ENCODE peak calls at places on chromosome 17, in nine cellular contexts. D, T, R, A, F, Y, C, N and P are unnamed samples.

GRCh38 chr17:55444471-55445441 is 23.1 kb upstream of the MMD start:
- DNase-seq in C (no peak), R (no peak), Y (no peak), D (no peak), N (no peak), F (no peak), A (no peak), T (no peak), P (no peak)

GRCh38 chr17:21214777-21215541 is 998 bp upstream of the TMEM11 start:
- DNase-seq in N (no peak), A (peak; percentile 11), D (peak; percentile 17), T (peak; percentile 70), C (peak; percentile 62), Y (no peak), R (no peak), F (no peak), P (no peak)

GRCh38 chr17:248337-249235 is 67.1 kb upstream of the DOC2B start:
- DNase-seq in Y (no peak), A (no peak), R (no peak), T (peak; percentile 42), C (peak; percentile 40), N (no peak), D (no peak), F (no peak), P (no peak)

GRCh38 chr17:29693751-29694150 is 71.0 kb upstream of the CORO6 start:
- DNase-seq in F (no peak), R (no peak), A (no peak), N (no peak), C (no peak), T (no peak), D (no peak), Y (no peak), P (no peak)

GRCh38 chr17:40316571-40317344 is 7.8 kb downstream of the RARA start:
- DNase-seq in C (peak; percentile 84), R (no peak), A (peak; percentile 63), T (peak; percentile 90), Y (no peak), F (no peak), D (peak; percentile 73), N (peak; percentile 73), P (no peak)

GRCh38 chr17:83132251-83133081 is 53.1 kb downstream of the METRNL start:
- DNase-seq in T (peak; percentile 56), N (no peak), D (peak; percentile 43), C (no peak), Y (no peak), F (peak; percentile 8), R (no peak), A (no peak), P (no peak)

GRCh38 chr17:61380217-61380835 is 19.3 kb upstream of the TBX2 start:
- DNase-seq in R (no peak), F (no peak), A (no peak), N (no peak), Y (no peak), T (no peak), C (peak; percentile 12), D (no peak), P (no peak)

GRCh38 chr17:16938031-16938430 is 33.9 kb downstream of the TNFRSF13B start:
- DNase-seq in N (no peak), R (no peak), F (no peak), A (no peak), C (no peak), Y (no peak), D (no peak), T (no peak), P (no peak)

DNA sequence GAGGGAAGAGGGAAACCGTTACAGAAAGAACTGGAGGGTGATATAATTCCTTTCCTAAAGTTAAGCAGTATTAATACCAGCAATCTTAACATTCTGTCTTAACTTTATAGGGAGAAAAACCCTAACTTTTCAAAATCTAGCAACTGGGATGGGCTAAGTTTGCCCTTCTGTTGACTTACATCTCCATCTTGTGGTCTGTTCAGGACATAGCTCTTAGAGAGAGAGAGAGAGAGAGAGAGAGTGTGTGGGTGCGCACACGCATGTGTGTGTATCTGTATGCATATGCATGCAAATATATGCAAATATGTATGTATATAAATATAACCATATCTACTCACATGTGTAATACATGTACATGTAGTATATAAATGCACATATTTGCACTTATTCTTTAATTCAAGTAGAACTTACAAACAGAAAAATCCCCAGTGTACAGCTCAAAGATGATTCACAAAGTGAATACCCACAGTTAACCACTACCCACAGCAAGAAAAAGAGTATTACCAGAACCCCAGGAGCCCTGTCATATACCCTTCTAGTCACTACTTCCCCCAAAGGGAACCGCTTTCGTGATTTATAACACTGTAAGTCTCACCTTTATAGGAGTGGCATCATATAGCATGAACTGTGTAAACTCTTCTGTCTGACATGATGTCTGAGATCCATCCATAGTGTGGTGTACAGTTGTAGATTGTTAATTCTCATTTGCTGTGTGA is 46.4 kb downstream of the STX8 start:
- DNase-seq in Y (no peak), D (no peak), F (no peak), A (peak; percentile 27), R (no peak), C (no peak), N (no peak), T (no peak), P (no peak)
- TF ChIP-seq CTCF in Y (no peak), D (peak; percentile 52), F (no peak), A (peak; percentile 62), R (peak; percentile 31), C (peak; percentile 38), N (no peak), T (peak; percentile 30), P (peak; percentile 22)

GRCh38 chr17:77454560-77455095 is 313.9 kb downstream of the SEC14L1 start:
- DNase-seq in C (no peak), R (no peak), N (no peak), A (no peak), F (no peak), D (no peak), Y (no peak), T (no peak), P (no peak)

GRCh38 chr17:77456271-77456950 is 315.6 kb downstream of the SEC14L1 start:
- DNase-seq in Y (no peak), R (no peak), N (no peak), T (no peak), D (no peak), C (no peak), A (no peak), F (no peak), P (no peak)

GRCh38 chr17:77455111-77455877 is 314.5 kb downstream of the SEC14L1 start:
- DNase-seq in F (no peak), D (no peak), C (no peak), A (no peak), R (no peak), Y (no peak), T (no peak), N (peak; percentile 86), P (no peak)

GRCh38 chr17:77456951-77457548 is 316.3 kb downstream of the SEC14L1 start:
- DNase-seq in T (no peak), D (no peak), N (no peak), Y (no peak), F (no peak), R (no peak), A (no peak), C (no peak), P (no peak)

GRCh38 chr17:77455878-77456234 is 315.1 kb downstream of the SEC14L1 start:
- DNase-seq in C (no peak), Y (no peak), N (no peak), T (no peak), R (no peak), F (no peak), A (no peak), D (no peak), P (no peak)
- H3K4me1 ChIP-seq in C (peaks cover 67% of the 10 kb centered on the region), Y (peaks cover 9% of the 10 kb centered on the region), N (peaks cover 60% of the 10 kb centered on the region), T (peaks cover 97% of the 10 kb centered on the region), R (peaks cover 44% of the 10 kb centered on the region), F (peaks cover 11% of the 10 kb centered on the region), A (peaks cover under 1% of the 10 kb centered on the region), D (no peaks in the 10 kb centered on the region), P (peaks cover 11% of the 10 kb centered on the region)

GRCh38 chr17:49495842-49496182 is 719 bp downstream of the NGFR start:
- DNase-seq in A (no peak), N (no peak), R (no peak), Y (no peak), C (no peak), D (no peak), T (no peak), F (no peak), P (no peak)

GRCh38 chr17:49497147-49498036 is 2.3 kb downstream of the NGFR start:
- DNase-seq in F (peak; percentile 55), A (peak; percentile 18), C (no peak), T (peak; percentile 91), D (no peak), Y (no peak), N (no peak), R (no peak), P (peak; percentile 49)

GRCh38 chr17:49496183-49496865 is 1.2 kb downstream of the NGFR start:
- DNase-seq in F (no peak), T (peak; percentile 89), A (peak; percentile 54), N (no peak), Y (peak; percentile 60), D (peak; percentile 63), R (no peak), C (peak; percentile 74), P (peak; percentile 38)

GRCh38 chr17:49496866-49497146 is 1.7 kb downstream of the NGFR start:
- DNase-seq in N (no peak), F (no peak), D (no peak), R (no peak), A (no peak), C (no peak), T (no peak), Y (no peak), P (no peak)

DNA sequence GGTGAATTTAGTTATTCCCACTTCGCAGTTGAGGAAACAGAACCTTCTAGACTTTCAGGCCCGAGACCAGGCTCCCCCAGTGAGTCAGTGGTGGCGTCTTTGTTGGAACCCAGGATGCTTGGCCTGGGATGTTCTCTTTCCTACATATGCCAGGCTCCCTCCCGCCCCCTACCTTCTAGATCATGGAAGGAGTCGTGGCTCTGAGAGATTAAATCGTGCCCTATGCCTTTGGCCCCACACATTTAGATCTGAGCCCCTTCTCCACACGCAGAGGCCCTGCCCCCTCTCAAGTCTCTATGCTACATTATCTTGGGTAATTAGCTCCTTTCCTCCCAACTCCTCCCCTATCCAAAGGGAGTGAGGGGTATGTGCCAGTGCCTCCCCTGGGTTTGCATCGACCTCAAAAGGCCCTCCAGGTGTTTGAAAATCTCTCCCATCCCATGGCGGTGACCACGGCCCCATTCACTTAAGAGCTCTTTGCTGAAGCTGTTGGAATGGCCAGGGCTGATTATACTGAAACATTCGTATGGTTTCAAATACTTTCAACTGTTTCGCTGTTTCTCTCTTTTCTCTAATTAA is 3.0 kb downstream of the NGFR start:
- DNase-seq in A (peak; percentile 15), D (no peak), T (no peak), R (no peak), C (no peak), F (no peak), Y (no peak), N (no peak), P (no peak)
- TF ChIP-seq CTCF in A (peak; percentile 31), D (no peak), T (no peak), R (no peak), C (no peak), F (peak; percentile 20), Y (no peak), N (no peak), P (no peak)

GRCh38 chr17:59425085-59425901 is 93.8 kb downstream of the YPEL2 start:
- DNase-seq in C (peak; percentile 66), Y (no peak), F (no peak), A (no peak), R (no peak), T (peak; percentile 83), D (no peak), N (no peak), P (no peak)

GRCh38 chr17:59427425-59427921 is 96.0 kb downstream of the YPEL2 start:
- DNase-seq in F (no peak), T (no peak), D (no peak), Y (peak; percentile 38), A (peak; percentile 30), C (no peak), N (no peak), R (no peak), P (no peak)

GRCh38 chr17:59424331-59424730 is 92.9 kb downstream of the YPEL2 start:
- DNase-seq in Y (no peak), R (no peak), T (no peak), A (no peak), D (no peak), N (no peak), C (no peak), F (no peak), P (no peak)

GRCh38 chr17:59427996-59428395 is 96.5 kb downstream of the YPEL2 start:
- DNase-seq in A (no peak), F (no peak), Y (no peak), T (peak; percentile 71), R (no peak), N (no peak), C (no peak), D (no peak), P (no peak)

DNA sequence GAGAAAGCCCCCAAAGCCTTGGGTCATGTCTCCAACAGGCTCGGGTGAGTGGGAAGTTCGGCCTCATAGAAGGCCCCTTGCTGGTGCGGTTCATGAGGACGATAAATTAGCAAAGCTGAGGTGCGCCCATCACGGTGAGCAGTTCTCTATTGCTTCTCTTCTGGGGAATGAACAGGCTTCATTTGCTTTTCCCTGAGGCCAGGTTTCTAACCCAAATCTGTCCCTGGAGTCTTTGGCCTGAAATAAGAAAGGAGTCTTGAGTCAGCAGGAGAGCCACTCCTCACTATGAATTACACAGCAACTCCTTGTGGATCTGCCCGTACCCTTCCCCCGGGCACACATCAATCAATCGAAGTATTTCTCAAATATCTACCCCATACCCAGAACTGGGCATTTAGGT is 94.6 kb downstream of the YPEL2 start:
- DNase-seq in A (no peak), C (no peak), N (no peak), F (no peak), T (no peak), D (no peak), Y (no peak), R (no peak), P (no peak)
- H3K4me1 ChIP-seq in A (peaks cover 20% of the 10 kb centered on the region), C (peaks cover 92% of the 10 kb centered on the region), N (no peaks in the 10 kb centered on the region), F (peaks cover 70% of the 10 kb centered on the region), T (peaks cover 65% of the 10 kb centered on the region), D (peaks cover 30% of the 10 kb centered on the region), Y (peaks cover 19% of the 10 kb centered on the region), R (peaks cover 46% of the 10 kb centered on the region), P (peaks cover 76% of the 10 kb centered on the region)